ENCODE peak calls at places on chromosome 9, in six cellular contexts. V, U, M, Z, T and J are unnamed samples.

GRCh38 chr9:130933114-130934046 is 5.7 kb downstream of the FIBCD1 start:
- DNase-seq in Z (no peak), V (no peak), T (no peak), U (no peak), M (no peak), J (no peak)

GRCh38 chr9:93264338-93265125 is 80.6 kb downstream of the WNK2 start:
- DNase-seq in T (no peak), Z (no peak), U (no peak), V (no peak), M (no peak), J (no peak)

GRCh38 chr9:134653259-134654009 is 11.8 kb downstream of the COL5A1 start:
- DNase-seq in U (no peak), M (no peak), T (no peak), V (no peak), Z (no peak), J (no peak)

GRCh38 chr9:133939386-133939785 is 52.7 kb downstream of the VAV2 start:
- DNase-seq in M (no peak), T (no peak), U (no peak), V (no peak), Z (no peak), J (no peak)

GRCh38 chr9:84261082-84261746 is 79.3 kb downstream of the SLC28A3 start:
- DNase-seq in V (peak), Z (no peak), M (peak), U (peak), T (peak), J (peak)

GRCh38 chr9:125889122-125889523 is 141.9 kb downstream of the PBX3 start:
- DNase-seq in M (peak), U (no peak), T (no peak), Z (no peak), V (no peak), J (no peak)

GRCh38 chr9:95100071-95100627 is 217.4 kb downstream of the FANCC start:
- DNase-seq in U (no peak), T (no peak), M (no peak), Z (no peak), V (no peak), J (no peak)

GRCh38 chr9:91897201-91897600 is 52.8 kb downstream of the ROR2 start:
- DNase-seq in M (no peak), T (no peak), V (no peak), U (no peak), Z (no peak), J (no peak)

GRCh38 chr9:99051851-99052250 is 53.1 kb upstream of the TGFBR1 start:
- DNase-seq in Z (no peak), M (no peak), U (no peak), V (no peak), T (no peak), J (no peak)

GRCh38 chr9:89149726-89150125 is 28.9 kb downstream of the SHC3 start:
- DNase-seq in V (no peak), M (no peak), T (no peak), Z (peak), U (no peak), J (peak)

GRCh38 chr9:123338710-123339665 is 17.0 kb upstream of the CRB2 start:
- DNase-seq in V (peak), M (no peak), Z (no peak), T (no peak), U (peak), J (no peak)

GRCh38 chr9:38026840-38027527 is 42.0 kb downstream of the SHB start:
- DNase-seq in V (no peak), U (no peak), Z (no peak), T (no peak), M (no peak), J (no peak)

GRCh38 chr9:74645007-74645639 is 148.0 kb downstream of the RORB start:
- DNase-seq in M (no peak), V (no peak), T (peak), U (no peak), Z (no peak), J (peak)

GRCh38 chr9:108815156-108815555 is 40.6 kb downstream of the ACTL7B start:
- DNase-seq in U (no peak), T (no peak), Z (no peak), M (no peak), V (no peak), J (no peak)

GRCh38 chr9:97985058-97985861 is 2.1 kb downstream of the ANP32B start:
- DNase-seq in U (peak), M (peak), T (peak), V (no peak), Z (no peak), J (peak)

GRCh38 chr9:129832957-129833356 is 2.1 kb downstream of the C9orf78 start:
- DNase-seq in T (no peak), M (no peak), U (no peak), V (no peak), Z (no peak), J (no peak)

GRCh38 chr9:2809692-2810423 is 34.0 kb downstream of the PUM3 start:
- DNase-seq in V (no peak), T (no peak), U (no peak), Z (no peak), M (no peak), J (no peak)

GRCh38 chr9:87792831-87793288 is 66.9 kb downstream of the CTSL start:
- DNase-seq in V (no peak), U (peak), T (no peak), M (no peak), Z (peak), J (peak)

GRCh38 chr9:70534058-70534457 is 119.6 kb upstream of the KLF9 start:
- DNase-seq in U (no peak), M (no peak), Z (no peak), T (no peak), V (no peak), J (no peak)

GRCh38 chr9:3346549-3346948 is 179.3 kb downstream of the RFX3 start:
- DNase-seq in T (no peak), V (no peak), U (no peak), Z (no peak), M (no peak), J (no peak)

GRCh38 chr9:116094846-116095245 is 58.7 kb upstream of the PAPPA start:
- DNase-seq in Z (no peak), V (no peak), U (no peak), M (no peak), T (no peak), J (no peak)

GRCh38 chr9:124266826-124267201 is 9.1 kb downstream of the NEK6 start:
- DNase-seq in Z (no peak), M (no peak), V (no peak), U (no peak), T (no peak), J (peak)

GRCh38 chr9:92706218-92706940 is 36.4 kb upstream of the IPPK start:
- DNase-seq in Z (peak), M (peak), U (peak), V (peak), T (peak), J (no peak)

GRCh38 chr9:126773004-126773607 is 31.7 kb upstream of the ZBTB43 start:
- DNase-seq in V (no peak), Z (no peak), U (no peak), M (peak), T (peak), J (no peak)

GRCh38 chr9:27386759-27387158 is 89.8 kb upstream of the EQTN start:
- DNase-seq in M (no peak), T (no peak), U (no peak), Z (no peak), V (no peak), J (no peak)

GRCh38 chr9:123548749-123549545 is 192.9 kb downstream of the CRB2 start:
- DNase-seq in T (no peak), U (no peak), M (no peak), Z (no peak), V (no peak), J (no peak)

GRCh38 chr9:137740311-137740710 is 121.5 kb downstream of the EHMT1 start:
- DNase-seq in M (no peak), Z (no peak), U (no peak), V (no peak), T (peak), J (no peak)

GRCh38 chr9:135604437-135605237 is 34.7 kb downstream of the GLT6D1 start:
- DNase-seq in T (no peak), V (no peak), Z (no peak), M (no peak), U (no peak), J (no peak)

GRCh38 chr9:122991370-122991830 is 42.1 kb upstream of the GPR21 start:
- DNase-seq in T (peak), Z (peak), U (peak), M (no peak), V (peak), J (peak)

GRCh38 chr9:98222885-98223640 is 30.6 kb upstream of the CORO2A start:
- DNase-seq in V (no peak), U (no peak), M (no peak), T (no peak), Z (peak), J (peak)

GRCh38 chr9:127937383-127938297 is at the start of gene DPM2:
- DNase-seq in V (peak), T (peak), M (peak), Z (no peak), U (peak), J (peak)

GRCh38 chr9:103804077-103804735 is 289.9 kb upstream of the SMC2 start:
- DNase-seq in V (no peak), M (no peak), T (no peak), Z (peak), U (no peak), J (peak)

GRCh38 chr9:138073808-138074207 is 196.2 kb downstream of the CACNA1B start:
- DNase-seq in V (no peak), Z (no peak), U (no peak), M (no peak), T (no peak), J (no peak)

GRCh38 chr9:87713990-87714335 is 12.0 kb upstream of the CTSL start:
- DNase-seq in T (no peak), V (no peak), Z (no peak), M (no peak), U (no peak), J (no peak)

GRCh38 chr9:37197158-37198033 is 77.0 kb downstream of the ZCCHC7 start:
- DNase-seq in M (no peak), U (no peak), Z (peak), T (no peak), V (no peak), J (no peak)

GRCh38 chr9:97502222-97502983 is 937 bp downstream of the TMOD1 start:
- DNase-seq in M (peak), U (no peak), T (no peak), Z (no peak), V (peak), J (no peak)

GRCh38 chr9:111914749-111915424 is 18.3 kb downstream of the UGCG start:
- DNase-seq in Z (no peak), M (no peak), U (no peak), T (peak), V (no peak), J (peak)

GRCh38 chr9:9275656-9276055 is 1337.1 kb downstream of the PTPRD start:
- DNase-seq in Z (no peak), V (no peak), T (no peak), U (no peak), M (no peak), J (no peak)

GRCh38 chr9:2466703-2467102 is 154.9 kb upstream of the VLDLR start:
- DNase-seq in T (peak), M (no peak), V (no peak), U (no peak), Z (peak), J (no peak)

GRCh38 chr9:79215819-79216218 is 355.9 kb upstream of the TLE4 start:
- DNase-seq in T (no peak), M (no peak), V (no peak), U (no peak), Z (no peak), J (no peak)